ENCODE peak calls at places on chromosomes 4 and X, in six cellular contexts. O, H, S, X, G and Z are unnamed samples.

GRCh38 chr4:186826866-186827541 is 103.3 kb upstream of the FAT1 start:
- DNase-seq in O (no peak), H (no peak), S (no peak), X (no peak), G (no peak), Z (no peak)

GRCh38 chr4:1565598-1566295 is 118.4 kb downstream of the FAM53A start:
- DNase-seq in H (no peak), X (no peak), G (peak; percentile 24), S (no peak), O (no peak), Z (no peak)

GRCh38 chrX:71532753-71533425 is at the start of gene OGT:
- DNase-seq in X (peak; percentile 99), H (peak; percentile 98), S (peak; percentile 96), G (peak; percentile 97), O (peak; percentile 91), Z (peak; percentile 95)

GRCh38 chr4:84866295-84866694 is 100.2 kb downstream of the WDFY3 start:
- DNase-seq in X (no peak), O (no peak), H (no peak), G (no peak), S (no peak), Z (no peak)

GRCh38 chr4:3176625-3177229 is 72.2 kb upstream of the MSANTD1 start:
- DNase-seq in S (no peak), H (no peak), O (no peak), X (no peak), G (no peak), Z (no peak)

GRCh38 chrX:1885116-1885515 is 270.3 kb downstream of the ASMT start:
- DNase-seq in G (no peak), S (no peak), O (no peak), H (no peak), X (no peak), Z (no peak)

GRCh38 chr4:175421506-175421905 is 390.6 kb downstream of the GPM6A start:
- DNase-seq in O (no peak), X (peak; percentile 81), H (peak; percentile 61), G (no peak), S (no peak), Z (no peak)

GRCh38 chr4:10157478-10158354 is 41.1 kb upstream of the WDR1 start:
- DNase-seq in H (peak; percentile 52), X (peak; percentile 67), S (peak; percentile 53), O (peak; percentile 16), G (peak; percentile 89), Z (peak; percentile 81)

GRCh38 chr4:66694716-66695115 is 850.6 kb downstream of the CENPC start:
- DNase-seq in H (no peak), X (no peak), G (no peak), O (no peak), S (no peak), Z (no peak)

GRCh38 chrX:108148524-108148923 is 56.9 kb downstream of the ATG4A start:
- DNase-seq in G (no peak), H (no peak), O (no peak), S (no peak), X (no peak), Z (no peak)

GRCh38 chrX:66001596-66001995 is 38.3 kb downstream of the VSIG4 start:
- DNase-seq in O (no peak), X (no peak), S (no peak), G (no peak), H (no peak), Z (no peak)

GRCh38 chrX:368811-369562 is 17.7 kb downstream of the PPP2R3B start:
- DNase-seq in S (no peak), X (peak; percentile 43), H (peak; percentile 36), G (peak; percentile 53), O (no peak), Z (peak; percentile 72)

GRCh38 chr4:87979810-87980209 is 4.3 kb downstream of the SPP1 start:
- DNase-seq in X (no peak), S (no peak), H (no peak), O (no peak), G (no peak), Z (no peak)

GRCh38 chr4:87983996-87984395 is 8.5 kb downstream of the SPP1 start:
- DNase-seq in H (no peak), G (no peak), S (no peak), X (no peak), O (no peak), Z (no peak)

GRCh38 chr4:87982446-87982845 is 6.9 kb downstream of the SPP1 start:
- DNase-seq in O (no peak), S (no peak), G (no peak), H (peak; percentile 69), X (no peak), Z (peak; percentile 55)

GRCh38 chr4:87981505-87981904 is 6.0 kb downstream of the SPP1 start:
- DNase-seq in O (no peak), S (no peak), G (no peak), H (no peak), X (no peak), Z (peak; percentile 41)

GRCh38 chr4:87982036-87982435 is 6.5 kb downstream of the SPP1 start:
- DNase-seq in G (no peak), H (no peak), O (no peak), S (no peak), X (no peak), Z (no peak)
- H3K4me2 ChIP-seq in G (no peak overlapping the region), H (no peak overlapping the region), O (no peak overlapping the region), S (no peak overlapping the region), X (no peak overlapping the region), Z (no peak overlapping the region)

GRCh38 chrX:153494541-153495361 is at the start of gene BGN:
- DNase-seq in H (peak; percentile 63), O (peak; percentile 12), G (peak; percentile 52), X (no peak), S (no peak), Z (peak; percentile 69)
- H3K4me3 ChIP-seq in H (peak within 1 kb of the TSS; percentile 75), O (no peak within 1 kb of the TSS), G (peak within 1 kb of the TSS; percentile 38), X (no peak within 1 kb of the TSS), S (no peak within 1 kb of the TSS), Z (peak within 1 kb of the TSS; percentile 37)

GRCh38 chrX:110394653-110395052 is 36.0 kb downstream of the RTL9 start:
- DNase-seq in X (no peak), O (peak; percentile 66), S (no peak), H (peak; percentile 70), G (no peak), Z (no peak)
- H3K4me2 ChIP-seq in X (no peak overlapping the region), O (peak overlapping the region; percentile 72), S (no peak overlapping the region), H (peak overlapping the region; percentile 51), G (no peak overlapping the region), Z (no peak overlapping the region)

GRCh38 chrX:153969904-153970397 is 1.7 kb downstream of the HCFC1 start:
- DNase-seq in G (no peak), X (no peak), S (no peak), O (peak; percentile 28), H (peak; percentile 18), Z (no peak)

GRCh38 chrX:153971124-153971631 is 440 bp downstream of the HCFC1 start:
- DNase-seq in X (peak; percentile 90), S (peak; percentile 88), H (peak; percentile 75), O (peak; percentile 94), G (peak; percentile 72), Z (peak; percentile 83)

GRCh38 chrX:153969125-153969903 is 2.3 kb downstream of the HCFC1 start:
- DNase-seq in S (no peak), H (no peak), O (no peak), X (no peak), G (no peak), Z (peak; percentile 33)

GRCh38 chrX:153971632-153972367 is at the start of gene HCFC1:
- DNase-seq in H (peak; percentile 64), X (peak; percentile 94), O (peak; percentile 90), S (peak; percentile 92), G (peak; percentile 86), Z (peak; percentile 95)

GRCh38 chrX:153970398-153971123 is 1.1 kb downstream of the HCFC1 start:
- DNase-seq in S (peak; percentile 84), X (peak; percentile 76), G (peak; percentile 63), O (peak; percentile 33), H (peak; percentile 77), Z (peak; percentile 73)
- H3K4me3 ChIP-seq in S (peak overlapping the region; percentile 90), X (peak overlapping the region; percentile 100), G (peak overlapping the region; percentile 85), O (peak overlapping the region; percentile 92), H (peak overlapping the region; percentile 96), Z (peak overlapping the region; percentile 80)

GRCh38 chrX:14948701-14949100 is 75.5 kb downstream of the MOSPD2 start:
- DNase-seq in S (no peak), H (no peak), G (no peak), O (no peak), X (peak; percentile 13), Z (no peak)
- H3K4me2 ChIP-seq in S (no peak overlapping the region), H (no peak overlapping the region), G (no peak overlapping the region), O (no peak overlapping the region), X (peak overlapping the region; percentile 21), Z (no peak overlapping the region)

GRCh38 chr4:48739560-48740019 is 40.5 kb downstream of the FRYL start:
- DNase-seq in O (no peak), G (no peak), X (no peak), S (no peak), H (no peak), Z (no peak)
- H3K4me3 ChIP-seq in O (no peak overlapping the region), G (no peak overlapping the region), X (no peak overlapping the region), S (no peak overlapping the region), H (no peak overlapping the region), Z (no peak overlapping the region)

GRCh38 chr4:8396762-8397406 is 43.6 kb downstream of the ACOX3 start:
- DNase-seq in S (no peak), G (peak; percentile 69), H (no peak), O (no peak), X (no peak), Z (no peak)

GRCh38 chr4:8395504-8395903 is 45.0 kb downstream of the ACOX3 start:
- DNase-seq in S (no peak), H (no peak), O (no peak), X (no peak), G (no peak), Z (no peak)

GRCh38 chr4:8393593-8394038 is 46.9 kb downstream of the ACOX3 start:
- DNase-seq in O (peak; percentile 65), X (peak; percentile 56), H (peak; percentile 99), G (no peak), S (no peak), Z (peak; percentile 82)

GRCh38 chr4:8394125-8394524 is 46.4 kb downstream of the ACOX3 start:
- DNase-seq in G (no peak), O (no peak), X (no peak), H (peak; percentile 68), S (no peak), Z (peak; percentile 54)

DNA sequence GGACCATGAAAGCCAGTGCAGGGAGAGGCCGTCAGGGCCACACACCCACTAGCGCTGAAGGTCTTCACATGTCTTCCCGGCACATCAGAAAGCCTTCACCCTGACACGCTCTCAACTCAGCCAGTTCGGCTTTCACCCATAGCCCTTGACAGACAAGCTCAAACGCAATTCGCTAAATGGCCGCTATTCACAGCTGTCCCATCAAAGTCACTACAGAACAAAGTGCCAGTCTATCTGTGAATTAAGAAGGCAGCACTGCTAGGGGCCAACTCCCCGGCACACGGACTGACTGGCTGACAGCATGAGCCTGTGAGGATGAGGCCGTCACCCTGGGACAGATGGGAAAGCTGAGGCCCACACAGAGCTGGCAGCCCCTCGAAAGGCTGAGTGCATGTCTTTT is 45.7 kb downstream of the ACOX3 start:
- DNase-seq in H (no peak), G (no peak), S (no peak), X (no peak), O (no peak), Z (no peak)
- H3K4me2 ChIP-seq in H (peak overlapping the region; percentile 71), G (no peak overlapping the region), S (no peak overlapping the region), X (no peak overlapping the region), O (no peak overlapping the region), Z (peak overlapping the region; percentile 67)

DNA sequence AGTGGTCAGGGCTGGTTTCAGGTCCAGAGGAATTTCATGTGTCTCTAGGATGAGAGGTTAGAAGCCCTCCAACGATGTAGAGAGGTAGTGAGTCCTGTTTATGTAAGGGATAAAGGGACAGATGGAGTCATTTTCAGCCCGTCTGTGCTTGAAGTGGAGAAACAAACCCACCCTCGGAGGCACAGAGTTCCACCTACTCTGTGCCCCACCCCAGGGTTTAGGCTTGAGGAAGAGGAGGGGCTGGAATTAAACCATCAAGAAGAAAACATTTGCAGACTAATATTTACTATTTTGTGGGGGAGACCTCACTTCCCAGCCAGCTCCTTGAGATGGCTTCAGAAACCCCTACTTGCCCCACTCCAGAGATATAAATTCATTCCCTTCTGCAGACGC is 857 bp upstream of the GNL3L start:
- DNase-seq in H (no peak), X (no peak), G (no peak), S (no peak), O (no peak), Z (no peak)
- H3K4me3 ChIP-seq in H (peak overlapping the region; percentile 70), X (peak overlapping the region; percentile 92), G (peak overlapping the region; percentile 83), S (peak overlapping the region; percentile 59), O (peak overlapping the region; percentile 64), Z (no peak overlapping the region)